ENCODE peak calls at places on chromosomes 13 and 19, in four cellular contexts. Z is K562, J is HepG2, H is H1. W is an unnamed sample.

GRCh38 chr13:102399791-102400618 is 1.8 kb downstream of the FGF14 start:
- DNase-seq in Z (no peak), J (no peak), H (no peak), W (no peak)

GRCh38 chr13:39362652-39363390 is 240.2 kb downstream of the LHFPL6 start:
- DNase-seq in Z (no peak), J (no peak), H (no peak), W (no peak)

GRCh38 chr19:31838163-31838798 is 489.0 kb upstream of the TSHZ3 start:
- DNase-seq in Z (no peak), J (no peak), H (no peak), W (no peak)

GRCh38 chr13:99035715-99036114 is 57.9 kb upstream of the DOCK9 start:
- DNase-seq in Z (no peak), J (no peak), H (no peak), W (no peak)

GRCh38 chr13:51976890-51977289 is 34.4 kb downstream of the ATP7B start:
- DNase-seq in Z (no peak), J (no peak), H (no peak), W (no peak)

GRCh38 chr13:60379837-60380236 is 17.2 kb upstream of the TDRD3 start:
- DNase-seq in Z (peak), J (no peak), H (no peak), W (no peak)

GRCh38 chr13:29884671-29885424 is 34.4 kb upstream of the UBL3 start:
- DNase-seq in Z (no peak), J (peak), H (no peak), W (no peak)

GRCh38 chr13:114100446-114101320 is 31.7 kb downstream of the RASA3 start:
- DNase-seq in Z (no peak), J (no peak), H (no peak), W (no peak)

GRCh38 chr13:113187905-113188595 is 20.4 kb downstream of the PCID2 start:
- DNase-seq in Z (no peak), J (no peak), H (no peak), W (no peak)

GRCh38 chr19:40718774-40719391 is 2.0 kb downstream of the ITPKC start:
- DNase-seq in Z (peak), J (peak), H (no peak), W (peak)

GRCh38 chr19:19820774-19821315 is 705 bp downstream of the ZNF506 start:
- DNase-seq in Z (no peak), J (no peak), H (no peak), W (no peak)

GRCh38 chr19:19821366-19822147 is at the start of gene ZNF506:
- DNase-seq in Z (no peak), J (no peak), H (peak), W (peak)

GRCh38 chr19:19822148-19822429 is 539 bp upstream of the ZNF506 start:
- DNase-seq in Z (no peak), J (no peak), H (no peak), W (no peak)

GRCh38 chr19:19816679-19817078 is 4.9 kb downstream of the ZNF506 start:
- DNase-seq in Z (no peak), J (no peak), H (no peak), W (no peak)

DNA sequence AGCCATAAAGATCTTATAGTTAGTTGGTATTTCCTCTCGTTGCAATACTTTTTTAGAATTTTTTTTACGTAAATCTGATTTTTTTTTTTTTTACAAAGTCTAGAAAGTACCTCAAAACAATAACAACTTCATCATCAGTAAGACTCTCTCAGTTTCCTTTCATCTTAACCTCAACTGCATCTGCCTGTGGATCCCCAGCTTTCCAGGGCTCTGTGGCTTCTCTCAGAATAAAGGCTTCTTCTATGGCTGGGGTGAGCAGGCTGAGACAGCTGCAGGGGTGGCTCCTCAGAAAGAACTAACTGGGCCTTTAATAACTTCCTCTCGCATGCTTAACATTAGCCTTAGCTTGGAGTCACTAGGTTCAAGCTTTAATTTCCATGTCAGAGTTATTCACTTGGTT is 4.2 kb downstream of the ZNF506 start:
- DNase-seq in Z (no peak), J (no peak), H (no peak), W (no peak)
- TF ChIP-seq SP1 in Z (no peak), J (no peak), H (no peak), W (no peak)

GRCh38 chr13:46799139-46799538 is 2.2 kb upstream of the ESD start:
- DNase-seq in Z (no peak), J (peak), H (no peak), W (no peak)

GRCh38 chr13:46796129-46796514 is 839 bp downstream of the ESD start:
- DNase-seq in Z (no peak), J (no peak), H (no peak), W (no peak)

GRCh38 chr13:46797468-46798237 is 692 bp upstream of the ESD start:
- DNase-seq in Z (no peak), J (peak), H (no peak), W (no peak)

GRCh38 chr13:46795321-46795720 is 1.6 kb downstream of the ESD start:
- DNase-seq in Z (no peak), J (no peak), H (no peak), W (no peak)

DNA sequence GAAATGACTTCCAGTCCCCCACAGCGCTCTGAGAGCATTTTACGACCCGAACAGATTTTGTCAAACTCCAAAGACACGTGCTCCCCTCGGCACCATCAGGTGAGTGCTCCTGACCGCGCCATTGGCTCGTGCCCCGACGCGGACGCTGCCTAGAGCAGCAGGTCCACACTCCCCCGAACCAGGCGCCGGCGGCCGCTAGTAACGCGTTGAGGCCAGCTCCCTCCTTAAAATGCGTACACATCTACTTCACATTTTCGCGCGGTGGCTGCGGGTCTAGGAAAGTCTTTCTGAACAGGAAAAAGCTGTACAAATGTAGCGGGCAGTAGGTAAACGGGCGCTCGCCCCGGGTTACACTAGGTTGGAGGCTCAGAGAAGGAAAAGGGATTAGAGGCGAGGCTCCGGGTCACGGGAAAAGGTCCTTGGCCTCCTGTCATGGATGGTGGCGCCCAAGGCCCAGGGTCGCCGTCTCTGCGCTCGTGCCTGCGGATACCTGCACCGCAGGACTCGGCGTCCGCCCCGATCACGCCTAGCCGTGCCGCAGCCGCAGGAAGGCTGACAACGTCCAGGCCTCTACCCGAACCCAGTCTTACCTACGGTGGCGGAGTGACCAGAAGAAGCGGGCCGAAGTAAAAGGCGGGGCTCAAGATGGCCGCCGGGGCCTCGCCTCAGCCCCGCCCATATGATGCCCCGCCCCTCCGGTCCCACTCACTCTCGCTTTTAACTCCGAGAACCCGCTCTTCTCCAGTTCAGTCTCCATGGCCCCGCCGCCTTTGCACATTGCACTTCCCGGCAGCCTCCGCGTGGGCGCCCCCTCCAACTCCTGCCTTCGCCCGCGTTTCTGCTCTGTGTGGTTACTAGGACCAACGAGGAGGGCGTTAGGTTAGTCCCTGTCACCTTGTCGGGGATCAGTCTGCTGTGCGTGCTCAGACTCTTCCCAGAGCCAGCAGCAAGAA is at the start of gene ESD:
- DNase-seq in Z (peak), J (peak), H (peak), W (peak)
- TF ChIP-seq EP300 in Z (no peak), J (no peak), H (no peak), W (no peak)

GRCh38 chr19:6744381-6745288 is 5.2 kb downstream of the TRIP10 start:
- DNase-seq in Z (no peak), J (no peak), H (no peak), W (no peak)
- H2AFZ ChIP-seq in Z (no peak), J (no peak), H (no peak), W (no peak)

GRCh38 chr13:32147193-32147592 is 115.6 kb downstream of the FRY start:
- DNase-seq in Z (no peak), J (no peak), H (no peak), W (no peak)

GRCh38 chr13:32150239-32150638 is 118.7 kb downstream of the FRY start:
- DNase-seq in Z (no peak), J (no peak), H (no peak), W (no peak)

GRCh38 chr13:32153056-32153455 is 121.5 kb downstream of the FRY start:
- DNase-seq in Z (no peak), J (no peak), H (no peak), W (no peak)

GRCh38 chr13:32147976-32148375 is 116.4 kb downstream of the FRY start:
- DNase-seq in Z (no peak), J (no peak), H (no peak), W (no peak)

GRCh38 chr13:32150794-32151193 is 119.2 kb downstream of the FRY start:
- DNase-seq in Z (no peak), J (no peak), H (no peak), W (no peak)
- TF ChIP-seq SP1 in Z (no peak), J (no peak), H (no peak), W (no peak)

GRCh38 chr19:5339470-5339949 is 1.1 kb downstream of the PTPRS start:
- DNase-seq in Z (peak), J (no peak), H (no peak), W (no peak)

GRCh38 chr19:5341981-5342380 is 1.4 kb upstream of the PTPRS start:
- DNase-seq in Z (no peak), J (no peak), H (no peak), W (no peak)

GRCh38 chr19:5339950-5340636 is 519 bp downstream of the PTPRS start:
- DNase-seq in Z (peak), J (no peak), H (no peak), W (no peak)

GRCh38 chr19:5341448-5341820 is 822 bp upstream of the PTPRS start:
- DNase-seq in Z (no peak), J (no peak), H (no peak), W (no peak)

DNA sequence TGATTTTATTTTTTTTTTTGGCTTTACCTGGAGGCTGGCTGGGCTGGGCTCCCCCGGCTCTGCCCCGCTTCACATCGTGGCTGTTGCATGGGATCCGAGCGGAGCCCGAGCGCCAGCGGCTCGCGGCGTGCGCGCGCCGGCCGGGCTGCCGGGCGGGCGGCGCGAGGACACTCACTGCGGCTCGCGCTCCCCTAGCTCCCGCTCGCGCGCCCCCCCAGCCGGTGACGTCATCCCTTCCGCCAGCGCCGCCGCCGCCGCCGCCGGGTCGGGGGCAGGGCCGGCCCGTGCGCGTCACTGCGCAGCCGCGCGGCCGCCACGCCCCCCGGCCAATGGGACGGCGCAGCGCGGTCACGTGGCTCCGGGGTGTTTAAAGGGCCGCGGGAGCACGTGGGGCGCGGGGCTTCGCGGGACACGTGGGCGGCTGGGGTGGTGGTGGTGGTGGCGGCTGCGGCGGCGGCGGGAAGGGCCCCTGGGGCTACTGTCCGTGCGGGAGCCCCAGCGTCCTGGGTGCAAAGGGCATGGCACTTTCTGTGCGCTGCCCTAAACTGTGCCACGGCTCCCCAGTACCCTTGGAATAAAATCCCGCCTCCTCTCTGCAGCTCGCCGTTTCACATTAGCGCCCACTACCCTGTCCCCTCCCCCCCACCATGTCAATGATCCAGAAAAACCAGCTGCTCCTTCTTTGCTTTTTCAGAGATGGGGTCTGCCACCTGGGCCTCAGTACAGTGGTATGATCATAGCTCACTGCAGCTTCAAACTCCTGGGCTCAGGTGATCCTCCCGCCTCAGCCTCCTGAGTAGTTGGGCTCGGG is at the start of gene PTPRS:
- DNase-seq in Z (peak), J (peak), H (peak), W (no peak)
- TF ChIP-seq EP300 in Z (no peak), J (peak), H (no peak), W (no peak)

GRCh38 chr13:106212436-106213010 is 322.9 kb downstream of the EFNB2 start:
- DNase-seq in Z (no peak), J (no peak), H (no peak), W (no peak)
- H2AFZ ChIP-seq in Z (no peak), J (no peak), H (no peak), W (no peak)

W was measured in GM12878.